ENCODE peak calls at places on chromosomes 16 and 17, in seven cellular contexts. One of them, this sample, is unnamed.

GRCh38 chr17:17356149-17356930 is 53.2 kb downstream of the NT5M start:
- DNase-seq in NCI-H1930: peak
- DNase-seq in GM19239: peak
- DNase-seq in progenitor cell of endocrine pancreas: peak
- DNase-seq in EL: peak
- DNase-seq in posterior cingulate gyrus: peak
- DNase-seq in IMR-90: peak
- DNase-seq in this sample: peak

GRCh38 chr16:85446846-85447656 is 166.1 kb upstream of the GSE1 start:
- DNase-seq in NCI-H1930: no peak
- DNase-seq in GM19239: peak
- DNase-seq in progenitor cell of endocrine pancreas: no peak
- DNase-seq in EL: no peak
- DNase-seq in posterior cingulate gyrus: no peak
- DNase-seq in IMR-90: no peak
- DNase-seq in this sample: no peak

GRCh38 chr17:62649570-62649969 is 22.1 kb downstream of the MRC2 start:
- DNase-seq in NCI-H1930: no peak
- DNase-seq in GM19239: no peak
- DNase-seq in progenitor cell of endocrine pancreas: no peak
- DNase-seq in EL: no peak
- DNase-seq in posterior cingulate gyrus: no peak
- DNase-seq in IMR-90: no peak
- DNase-seq in this sample: no peak

GRCh38 chr16:22861585-22861984 is 47.6 kb downstream of the HS3ST2 start:
- DNase-seq in NCI-H1930: no peak
- DNase-seq in GM19239: no peak
- DNase-seq in progenitor cell of endocrine pancreas: no peak
- DNase-seq in EL: no peak
- DNase-seq in posterior cingulate gyrus: no peak
- DNase-seq in IMR-90: no peak
- DNase-seq in this sample: no peak

GRCh38 chr17:43224146-43224705 is 4.2 kb downstream of the CCDC200 start:
- DNase-seq in NCI-H1930: no peak
- DNase-seq in GM19239: no peak
- DNase-seq in progenitor cell of endocrine pancreas: no peak
- DNase-seq in EL: no peak
- DNase-seq in posterior cingulate gyrus: no peak
- DNase-seq in IMR-90: no peak
- DNase-seq in this sample: no peak

GRCh38 chr16:20285993-20286499 is 41.3 kb downstream of the GP2 start:
- DNase-seq in NCI-H1930: no peak
- DNase-seq in GM19239: no peak
- DNase-seq in progenitor cell of endocrine pancreas: no peak
- DNase-seq in EL: no peak
- DNase-seq in posterior cingulate gyrus: no peak
- DNase-seq in IMR-90: no peak
- DNase-seq in this sample: no peak

GRCh38 chr17:16419074-16419928 is 3.9 kb downstream of the TRPV2 start:
- DNase-seq in NCI-H1930: no peak
- DNase-seq in GM19239: no peak
- DNase-seq in progenitor cell of endocrine pancreas: no peak
- DNase-seq in EL: peak
- DNase-seq in posterior cingulate gyrus: no peak
- DNase-seq in IMR-90: peak
- DNase-seq in this sample: no peak

GRCh38 chr17:32275060-32276042 is 9.7 kb downstream of the RHBDL3 start:
- DNase-seq in NCI-H1930: peak
- DNase-seq in GM19239: no peak
- DNase-seq in progenitor cell of endocrine pancreas: no peak
- DNase-seq in EL: peak
- DNase-seq in posterior cingulate gyrus: peak
- DNase-seq in IMR-90: peak
- DNase-seq in this sample: no peak

GRCh38 chr16:56041556-56042140 is 149.6 kb upstream of the GNAO1 start:
- DNase-seq in NCI-H1930: no peak
- DNase-seq in GM19239: no peak
- DNase-seq in progenitor cell of endocrine pancreas: peak
- DNase-seq in EL: peak
- DNase-seq in posterior cingulate gyrus: no peak
- DNase-seq in IMR-90: no peak
- DNase-seq in this sample: peak

GRCh38 chr17:80005360-80006338 is 30.0 kb downstream of the TBC1D16 start:
- DNase-seq in NCI-H1930: peak
- DNase-seq in GM19239: peak
- DNase-seq in progenitor cell of endocrine pancreas: peak
- DNase-seq in EL: peak
- DNase-seq in posterior cingulate gyrus: peak
- DNase-seq in IMR-90: peak
- DNase-seq in this sample: peak

GRCh38 chr17:36443777-36444176 is 42.7 kb upstream of the ZNHIT3 start:
- DNase-seq in NCI-H1930: no peak
- DNase-seq in GM19239: no peak
- DNase-seq in progenitor cell of endocrine pancreas: no peak
- DNase-seq in EL: no peak
- DNase-seq in posterior cingulate gyrus: no peak
- DNase-seq in IMR-90: no peak
- DNase-seq in this sample: no peak

GRCh38 chr17:40551874-40552768 is 13.2 kb downstream of the CCR7 start:
- DNase-seq in NCI-H1930: no peak
- DNase-seq in GM19239: no peak
- DNase-seq in progenitor cell of endocrine pancreas: no peak
- DNase-seq in EL: peak
- DNase-seq in posterior cingulate gyrus: peak
- DNase-seq in IMR-90: peak
- DNase-seq in this sample: peak

GRCh38 chr16:4968879-4969278 is 10.7 kb downstream of the SEC14L5 start:
- DNase-seq in NCI-H1930: peak
- DNase-seq in GM19239: no peak
- DNase-seq in progenitor cell of endocrine pancreas: no peak
- DNase-seq in EL: no peak
- DNase-seq in posterior cingulate gyrus: no peak
- DNase-seq in IMR-90: no peak
- DNase-seq in this sample: no peak

GRCh38 chr17:80204626-80205468 is 15.3 kb downstream of the SGSH start:
- DNase-seq in NCI-H1930: no peak
- DNase-seq in GM19239: no peak
- DNase-seq in progenitor cell of endocrine pancreas: no peak
- DNase-seq in EL: no peak
- DNase-seq in posterior cingulate gyrus: no peak
- DNase-seq in IMR-90: no peak
- DNase-seq in this sample: no peak

GRCh38 chr17:75684924-75685323 is 17.8 kb downstream of the SAP30BP start:
- DNase-seq in NCI-H1930: no peak
- DNase-seq in GM19239: no peak
- DNase-seq in progenitor cell of endocrine pancreas: no peak
- DNase-seq in EL: peak
- DNase-seq in posterior cingulate gyrus: no peak
- DNase-seq in IMR-90: no peak
- DNase-seq in this sample: no peak

GRCh38 chr17:58332720-58333395 is 4.3 kb upstream of the TSPOAP1 start:
- DNase-seq in NCI-H1930: no peak
- DNase-seq in GM19239: no peak
- DNase-seq in progenitor cell of endocrine pancreas: no peak
- DNase-seq in EL: no peak
- DNase-seq in posterior cingulate gyrus: no peak
- DNase-seq in IMR-90: no peak
- DNase-seq in this sample: no peak

GRCh38 chr16:8921626-8921984 is 39.5 kb downstream of the LITAFD start:
- DNase-seq in NCI-H1930: no peak
- DNase-seq in GM19239: no peak
- DNase-seq in progenitor cell of endocrine pancreas: no peak
- DNase-seq in EL: no peak
- DNase-seq in posterior cingulate gyrus: no peak
- DNase-seq in IMR-90: no peak
- DNase-seq in this sample: no peak

GRCh38 chr17:73798111-73798748 is 154.0 kb upstream of the SDK2 start:
- DNase-seq in NCI-H1930: no peak
- DNase-seq in GM19239: no peak
- DNase-seq in progenitor cell of endocrine pancreas: no peak
- DNase-seq in EL: peak
- DNase-seq in posterior cingulate gyrus: no peak
- DNase-seq in IMR-90: peak
- DNase-seq in this sample: no peak

GRCh38 chr17:38352245-38353083 is 820 bp downstream of the SOCS7 start:
- DNase-seq in NCI-H1930: no peak
- DNase-seq in GM19239: peak
- DNase-seq in progenitor cell of endocrine pancreas: no peak
- DNase-seq in EL: peak
- DNase-seq in posterior cingulate gyrus: peak
- DNase-seq in IMR-90: no peak
- DNase-seq in this sample: no peak

GRCh38 chr16:84686702-84687298 is 13.0 kb upstream of the USP10 start:
- DNase-seq in NCI-H1930: no peak
- DNase-seq in GM19239: no peak
- DNase-seq in progenitor cell of endocrine pancreas: no peak
- DNase-seq in EL: no peak
- DNase-seq in posterior cingulate gyrus: no peak
- DNase-seq in IMR-90: no peak
- DNase-seq in this sample: no peak

GRCh38 chr17:60158751-60159478 is 9.1 kb downstream of the CA4 start:
- DNase-seq in NCI-H1930: no peak
- DNase-seq in GM19239: no peak
- DNase-seq in progenitor cell of endocrine pancreas: no peak
- DNase-seq in EL: no peak
- DNase-seq in posterior cingulate gyrus: no peak
- DNase-seq in IMR-90: peak
- DNase-seq in this sample: peak

GRCh38 chr16:10594312-10594950 is 14.0 kb upstream of the EMP2 start:
- DNase-seq in NCI-H1930: no peak
- DNase-seq in GM19239: no peak
- DNase-seq in progenitor cell of endocrine pancreas: no peak
- DNase-seq in EL: no peak
- DNase-seq in posterior cingulate gyrus: no peak
- DNase-seq in IMR-90: no peak
- DNase-seq in this sample: no peak

GRCh38 chr16:10862432-10862831 is 14.6 kb upstream of the CIITA start:
- DNase-seq in NCI-H1930: no peak
- DNase-seq in GM19239: no peak
- DNase-seq in progenitor cell of endocrine pancreas: no peak
- DNase-seq in EL: peak
- DNase-seq in posterior cingulate gyrus: no peak
- DNase-seq in IMR-90: peak
- DNase-seq in this sample: peak

GRCh38 chr17:77948690-77949114 is 9.8 kb upstream of the TNRC6C start:
- DNase-seq in NCI-H1930: no peak
- DNase-seq in GM19239: no peak
- DNase-seq in progenitor cell of endocrine pancreas: no peak
- DNase-seq in EL: peak
- DNase-seq in posterior cingulate gyrus: peak
- DNase-seq in IMR-90: peak
- DNase-seq in this sample: peak

GRCh38 chr17:48970224-48970623 is 1.8 kb upstream of the GIP start:
- DNase-seq in NCI-H1930: no peak
- DNase-seq in GM19239: no peak
- DNase-seq in progenitor cell of endocrine pancreas: no peak
- DNase-seq in EL: no peak
- DNase-seq in posterior cingulate gyrus: no peak
- DNase-seq in IMR-90: no peak
- DNase-seq in this sample: no peak

GRCh38 chr16:68973611-68974120 is 130.3 kb downstream of the TANGO6 start:
- DNase-seq in NCI-H1930: no peak
- DNase-seq in GM19239: no peak
- DNase-seq in progenitor cell of endocrine pancreas: no peak
- DNase-seq in EL: no peak
- DNase-seq in posterior cingulate gyrus: no peak
- DNase-seq in IMR-90: no peak
- DNase-seq in this sample: no peak

GRCh38 chr17:1793447-1793806 is 31.6 kb downstream of the SERPINF1 start:
- DNase-seq in NCI-H1930: no peak
- DNase-seq in GM19239: no peak
- DNase-seq in progenitor cell of endocrine pancreas: no peak
- DNase-seq in EL: no peak
- DNase-seq in posterior cingulate gyrus: no peak
- DNase-seq in IMR-90: peak
- DNase-seq in this sample: no peak

GRCh38 chr17:63491976-63492575 is 15.2 kb downstream of the ACE start:
- DNase-seq in NCI-H1930: no peak
- DNase-seq in GM19239: no peak
- DNase-seq in progenitor cell of endocrine pancreas: no peak
- DNase-seq in EL: no peak
- DNase-seq in posterior cingulate gyrus: no peak
- DNase-seq in IMR-90: no peak
- DNase-seq in this sample: no peak

GRCh38 chr17:72560303-72561247 is 439.8 kb downstream of the SOX9 start:
- DNase-seq in NCI-H1930: peak
- DNase-seq in GM19239: peak
- DNase-seq in progenitor cell of endocrine pancreas: peak
- DNase-seq in EL: peak
- DNase-seq in posterior cingulate gyrus: peak
- DNase-seq in IMR-90: peak
- DNase-seq in this sample: peak

GRCh38 chr17:81733507-81734404 is 21.7 kb downstream of the SLC25A10 start:
- DNase-seq in NCI-H1930: peak
- DNase-seq in GM19239: peak
- DNase-seq in progenitor cell of endocrine pancreas: peak
- DNase-seq in EL: peak
- DNase-seq in posterior cingulate gyrus: peak
- DNase-seq in IMR-90: peak
- DNase-seq in this sample: peak

GRCh38 chr17:63946440-63947363 is 14.6 kb upstream of the CD79B start:
- DNase-seq in NCI-H1930: peak
- DNase-seq in GM19239: peak
- DNase-seq in progenitor cell of endocrine pancreas: peak
- DNase-seq in EL: peak
- DNase-seq in posterior cingulate gyrus: peak
- DNase-seq in IMR-90: peak
- DNase-seq in this sample: peak

GRCh38 chr17:44775838-44776621 is 17.2 kb downstream of the ADAM11 start:
- DNase-seq in NCI-H1930: peak
- DNase-seq in GM19239: no peak
- DNase-seq in progenitor cell of endocrine pancreas: no peak
- DNase-seq in EL: no peak
- DNase-seq in posterior cingulate gyrus: no peak
- DNase-seq in IMR-90: no peak
- DNase-seq in this sample: no peak

GRCh38 chr17:82106697-82107305 is 8.8 kb upstream of the FASN start:
- DNase-seq in NCI-H1930: no peak
- DNase-seq in GM19239: peak
- DNase-seq in progenitor cell of endocrine pancreas: no peak
- DNase-seq in EL: no peak
- DNase-seq in posterior cingulate gyrus: no peak
- DNase-seq in IMR-90: no peak
- DNase-seq in this sample: no peak

This sample was measured in Ammon's horn.